ENCODE peak calls at places on chromosomes 6 and 20, in eight cellular contexts. One of them, this sample, is unnamed.

GRCh38 chr6:5190467-5190866 is 70.3 kb downstream of the LYRM4 start:
- DNase-seq in GM03348: peak; percentile 87
- DNase-seq in A549: peak; percentile 41
- DNase-seq in posterior cingulate gyrus: no peak
- DNase-seq in effector CD4-positive, alpha-beta T cell: no peak
- DNase-seq in C1 segment of cervical spinal cord: no peak
- DNase-seq in NCI-H446 treated with DMSO at 0.1 percent for 48 hours: no peak
- DNase-seq in EL: peak; percentile 96
- DNase-seq in this sample: no peak

GRCh38 chr6:167141667-167142432 is 15.9 kb downstream of the GPR31 start:
- DNase-seq in effector CD4-positive, alpha-beta T cell: peak; percentile 34
- DNase-seq in GM03348: no peak
- DNase-seq in A549: peak; percentile 21
- DNase-seq in NCI-H446 treated with DMSO at 0.1 percent for 48 hours: no peak
- DNase-seq in C1 segment of cervical spinal cord: peak; percentile 15
- DNase-seq in posterior cingulate gyrus: peak; percentile 49
- DNase-seq in EL: peak; percentile 5
- DNase-seq in this sample: no peak

GRCh38 chr6:31734703-31735500 is 1.4 kb downstream of the CLIC1 start:
- DNase-seq in EL: peak; percentile 88
- DNase-seq in GM03348: peak; percentile 80
- DNase-seq in effector CD4-positive, alpha-beta T cell: peak; percentile 52
- DNase-seq in NCI-H446 treated with DMSO at 0.1 percent for 48 hours: no peak
- DNase-seq in C1 segment of cervical spinal cord: no peak
- DNase-seq in posterior cingulate gyrus: no peak
- DNase-seq in A549: peak; percentile 53
- DNase-seq in this sample: no peak

GRCh38 chr20:33817411-33817810 is 6.3 kb downstream of the CHMP4B start:
- DNase-seq in C1 segment of cervical spinal cord: no peak
- DNase-seq in NCI-H446 treated with DMSO at 0.1 percent for 48 hours: no peak
- DNase-seq in effector CD4-positive, alpha-beta T cell: no peak
- DNase-seq in EL: no peak
- DNase-seq in posterior cingulate gyrus: no peak
- DNase-seq in GM03348: no peak
- DNase-seq in A549: no peak
- DNase-seq in this sample: no peak

GRCh38 chr20:4041748-4042411 is 26.5 kb upstream of the RNF24 start:
- DNase-seq in A549: peak; percentile 81
- DNase-seq in GM03348: peak; percentile 62
- DNase-seq in NCI-H446 treated with DMSO at 0.1 percent for 48 hours: no peak
- DNase-seq in EL: peak; percentile 88
- DNase-seq in effector CD4-positive, alpha-beta T cell: no peak
- DNase-seq in posterior cingulate gyrus: no peak
- DNase-seq in C1 segment of cervical spinal cord: no peak
- DNase-seq in this sample: peak; percentile 91

GRCh38 chr6:115798229-115798628 is 262.5 kb downstream of the FRK start:
- DNase-seq in NCI-H446 treated with DMSO at 0.1 percent for 48 hours: no peak
- DNase-seq in EL: no peak
- DNase-seq in GM03348: no peak
- DNase-seq in posterior cingulate gyrus: no peak
- DNase-seq in effector CD4-positive, alpha-beta T cell: no peak
- DNase-seq in C1 segment of cervical spinal cord: no peak
- DNase-seq in A549: no peak
- DNase-seq in this sample: no peak

GRCh38 chr6:28220164-28221133 is 4.6 kb upstream of the ZSCAN9 start:
- DNase-seq in NCI-H446 treated with DMSO at 0.1 percent for 48 hours: no peak
- DNase-seq in C1 segment of cervical spinal cord: no peak
- DNase-seq in effector CD4-positive, alpha-beta T cell: no peak
- DNase-seq in EL: peak; percentile 42
- DNase-seq in GM03348: no peak
- DNase-seq in posterior cingulate gyrus: no peak
- DNase-seq in A549: no peak
- DNase-seq in this sample: no peak

GRCh38 chr6:113758725-113759576 is 98.2 kb upstream of the MARCKS start:
- DNase-seq in A549: no peak
- DNase-seq in EL: no peak
- DNase-seq in posterior cingulate gyrus: no peak
- DNase-seq in C1 segment of cervical spinal cord: no peak
- DNase-seq in GM03348: no peak
- DNase-seq in NCI-H446 treated with DMSO at 0.1 percent for 48 hours: no peak
- DNase-seq in effector CD4-positive, alpha-beta T cell: no peak
- DNase-seq in this sample: no peak

GRCh38 chr6:160254467-160255312 is 3.9 kb downstream of the SLC22A2 start:
- DNase-seq in GM03348: no peak
- DNase-seq in A549: peak; percentile 77
- DNase-seq in effector CD4-positive, alpha-beta T cell: no peak
- DNase-seq in NCI-H446 treated with DMSO at 0.1 percent for 48 hours: no peak
- DNase-seq in EL: no peak
- DNase-seq in C1 segment of cervical spinal cord: no peak
- DNase-seq in posterior cingulate gyrus: no peak
- DNase-seq in this sample: no peak

This sample was measured in HFF-Myc.